ENCODE peak calls at places on chromosomes 13 and 19, in eight cellular contexts. One of them, this sample, is unnamed.

GRCh38 chr19:10878253-10878652 is 6.9 kb downstream of the CARM1 start:
- DNase-seq in breast epithelium: no peak
- DNase-seq in kidney epithelial cell: no peak
- DNase-seq in GM12865: peak; percentile 64
- DNase-seq in WTC11: no peak
- DNase-seq in AG04450: no peak
- DNase-seq in fibroblast of mammary gland: no peak
- DNase-seq in type B pancreatic cell: no peak
- DNase-seq in this sample: no peak

GRCh38 chr13:94713556-94714182 is 1.3 kb upstream of the SOX21 start:
- DNase-seq in breast epithelium: no peak
- DNase-seq in kidney epithelial cell: no peak
- DNase-seq in GM12865: no peak
- DNase-seq in WTC11: no peak
- DNase-seq in AG04450: no peak
- DNase-seq in fibroblast of mammary gland: no peak
- DNase-seq in type B pancreatic cell: no peak
- DNase-seq in this sample: no peak

GRCh38 chr13:113917523-113918371 is 53.9 kb upstream of the GAS6 start:
- DNase-seq in breast epithelium: peak; percentile 15
- DNase-seq in kidney epithelial cell: no peak
- DNase-seq in GM12865: no peak
- DNase-seq in WTC11: peak; percentile 7
- DNase-seq in AG04450: no peak
- DNase-seq in fibroblast of mammary gland: no peak
- DNase-seq in type B pancreatic cell: peak; percentile 64
- DNase-seq in this sample: no peak

GRCh38 chr13:42696191-42696590 is 85.2 kb upstream of the FAM216B start:
- DNase-seq in breast epithelium: no peak
- DNase-seq in kidney epithelial cell: peak; percentile 2
- DNase-seq in GM12865: no peak
- DNase-seq in WTC11: no peak
- DNase-seq in AG04450: peak; percentile 23
- DNase-seq in fibroblast of mammary gland: peak; percentile 77
- DNase-seq in type B pancreatic cell: no peak
- DNase-seq in this sample: peak; percentile 80

GRCh38 chr13:25377244-25377962 is 5.6 kb downstream of the ATP8A2 start:
- DNase-seq in breast epithelium: no peak
- DNase-seq in kidney epithelial cell: no peak
- DNase-seq in GM12865: no peak
- DNase-seq in WTC11: no peak
- DNase-seq in AG04450: no peak
- DNase-seq in fibroblast of mammary gland: no peak
- DNase-seq in type B pancreatic cell: no peak
- DNase-seq in this sample: no peak

GRCh38 chr13:66036024-66036614 is 1194.0 kb downstream of the PCDH9 start:
- DNase-seq in breast epithelium: no peak
- DNase-seq in kidney epithelial cell: no peak
- DNase-seq in GM12865: no peak
- DNase-seq in WTC11: no peak
- DNase-seq in AG04450: no peak
- DNase-seq in fibroblast of mammary gland: no peak
- DNase-seq in type B pancreatic cell: no peak
- DNase-seq in this sample: peak; percentile 7

GRCh38 chr13:111534646-111535461 is 214.4 kb downstream of the TEX29 start:
- DNase-seq in breast epithelium: no peak
- DNase-seq in kidney epithelial cell: no peak
- DNase-seq in GM12865: no peak
- DNase-seq in WTC11: no peak
- DNase-seq in AG04450: no peak
- DNase-seq in fibroblast of mammary gland: no peak
- DNase-seq in type B pancreatic cell: peak; percentile 63
- DNase-seq in this sample: no peak

GRCh38 chr19:48991823-48992570 is 1.1 kb downstream of the GYS1 start:
- DNase-seq in breast epithelium: peak; percentile 40
- DNase-seq in kidney epithelial cell: peak; percentile 43
- DNase-seq in GM12865: peak; percentile 34
- DNase-seq in WTC11: no peak
- DNase-seq in AG04450: peak; percentile 62
- DNase-seq in fibroblast of mammary gland: peak; percentile 80
- DNase-seq in type B pancreatic cell: no peak
- DNase-seq in this sample: peak; percentile 91

GRCh38 chr13:86006317-86006716 is 207.1 kb upstream of the SLITRK6 start:
- DNase-seq in breast epithelium: no peak
- DNase-seq in kidney epithelial cell: no peak
- DNase-seq in GM12865: no peak
- DNase-seq in WTC11: no peak
- DNase-seq in AG04450: no peak
- DNase-seq in fibroblast of mammary gland: no peak
- DNase-seq in type B pancreatic cell: no peak
- DNase-seq in this sample: peak; percentile 19

GRCh38 chr13:66899955-66900354 is 330.2 kb downstream of the PCDH9 start:
- DNase-seq in breast epithelium: no peak
- DNase-seq in kidney epithelial cell: no peak
- DNase-seq in GM12865: no peak
- DNase-seq in WTC11: no peak
- DNase-seq in AG04450: no peak
- DNase-seq in fibroblast of mammary gland: no peak
- DNase-seq in type B pancreatic cell: no peak
- DNase-seq in this sample: peak; percentile 45

GRCh38 chr19:40312533-40312932 is 27.4 kb upstream of the AKT2 start:
- DNase-seq in breast epithelium: no peak
- DNase-seq in kidney epithelial cell: no peak
- DNase-seq in GM12865: peak; percentile 26
- DNase-seq in WTC11: no peak
- DNase-seq in AG04450: no peak
- DNase-seq in fibroblast of mammary gland: no peak
- DNase-seq in type B pancreatic cell: no peak
- DNase-seq in this sample: no peak
- TF ChIP-seq CTCF in breast epithelium: no peak
- TF ChIP-seq CTCF in kidney epithelial cell: no peak
- TF ChIP-seq CTCF in GM12865: no peak
- TF ChIP-seq CTCF in WTC11: no peak
- TF ChIP-seq CTCF in AG04450: no peak
- TF ChIP-seq CTCF in fibroblast of mammary gland: no peak
- TF ChIP-seq CTCF in type B pancreatic cell: no peak
- TF ChIP-seq CTCF in this sample: no peak

GRCh38 chr13:78238911-78239310 is 320.3 kb upstream of the EDNRB start:
- DNase-seq in breast epithelium: no peak
- DNase-seq in kidney epithelial cell: no peak
- DNase-seq in GM12865: no peak
- DNase-seq in WTC11: no peak
- DNase-seq in AG04450: no peak
- DNase-seq in fibroblast of mammary gland: no peak
- DNase-seq in type B pancreatic cell: no peak
- DNase-seq in this sample: peak; percentile 4

GRCh38 chr13:78247362-78247761 is 328.7 kb upstream of the EDNRB start:
- DNase-seq in breast epithelium: no peak
- DNase-seq in kidney epithelial cell: no peak
- DNase-seq in GM12865: peak; percentile 14
- DNase-seq in WTC11: no peak
- DNase-seq in AG04450: no peak
- DNase-seq in fibroblast of mammary gland: no peak
- DNase-seq in type B pancreatic cell: no peak
- DNase-seq in this sample: no peak

GRCh38 chr13:78239681-78240080 is 321.1 kb upstream of the EDNRB start:
- DNase-seq in breast epithelium: no peak
- DNase-seq in kidney epithelial cell: no peak
- DNase-seq in GM12865: no peak
- DNase-seq in WTC11: no peak
- DNase-seq in AG04450: no peak
- DNase-seq in fibroblast of mammary gland: no peak
- DNase-seq in type B pancreatic cell: no peak
- DNase-seq in this sample: no peak

GRCh38 chr13:78241278-78241919 is 322.8 kb upstream of the EDNRB start:
- DNase-seq in breast epithelium: no peak
- DNase-seq in kidney epithelial cell: no peak
- DNase-seq in GM12865: peak; percentile 59
- DNase-seq in WTC11: peak; percentile 73
- DNase-seq in AG04450: peak; percentile 2
- DNase-seq in fibroblast of mammary gland: peak; percentile 46
- DNase-seq in type B pancreatic cell: no peak
- DNase-seq in this sample: peak; percentile 63
- TF ChIP-seq CTCF in breast epithelium: no peak
- TF ChIP-seq CTCF in kidney epithelial cell: peak; percentile 88
- TF ChIP-seq CTCF in GM12865: peak; percentile 66
- TF ChIP-seq CTCF in WTC11: peak; percentile 78
- TF ChIP-seq CTCF in AG04450: peak; percentile 71
- TF ChIP-seq CTCF in fibroblast of mammary gland: peak; percentile 68
- TF ChIP-seq CTCF in type B pancreatic cell: peak; percentile 81
- TF ChIP-seq CTCF in this sample: peak; percentile 85

DNA sequence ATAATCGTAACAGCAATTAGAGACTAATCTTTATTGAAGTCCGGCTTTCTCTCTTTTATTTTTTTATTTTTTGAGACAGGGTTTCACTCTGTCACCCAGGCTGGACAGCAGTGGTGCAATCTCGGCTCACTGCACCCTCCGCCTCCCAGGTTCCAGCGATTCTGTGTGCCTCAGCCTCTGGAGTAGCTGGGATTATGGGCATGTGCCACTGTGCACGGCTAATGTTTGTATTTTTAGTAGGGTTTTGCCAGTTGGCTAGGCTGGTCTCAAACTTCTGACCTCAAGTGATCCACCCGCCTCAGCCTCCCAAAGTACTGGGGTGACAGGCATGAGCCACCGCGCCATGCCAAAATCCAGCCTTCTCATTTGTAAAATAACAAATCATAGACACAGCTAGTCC is 3.7 kb downstream of the APOC2 start:
- DNase-seq in breast epithelium: no peak
- DNase-seq in kidney epithelial cell: no peak
- DNase-seq in GM12865: no peak
- DNase-seq in WTC11: no peak
- DNase-seq in AG04450: no peak
- DNase-seq in fibroblast of mammary gland: no peak
- DNase-seq in type B pancreatic cell: no peak
- DNase-seq in this sample: no peak
- TF ChIP-seq CTCF in breast epithelium: no peak
- TF ChIP-seq CTCF in kidney epithelial cell: no peak
- TF ChIP-seq CTCF in GM12865: no peak
- TF ChIP-seq CTCF in WTC11: no peak
- TF ChIP-seq CTCF in AG04450: no peak
- TF ChIP-seq CTCF in fibroblast of mammary gland: no peak
- TF ChIP-seq CTCF in type B pancreatic cell: no peak
- TF ChIP-seq CTCF in this sample: no peak

GRCh38 chr13:112726018-112726767 is 36.4 kb downstream of the ATP11A start:
- DNase-seq in breast epithelium: no peak
- DNase-seq in kidney epithelial cell: no peak
- DNase-seq in GM12865: no peak
- DNase-seq in WTC11: no peak
- DNase-seq in AG04450: no peak
- DNase-seq in fibroblast of mammary gland: no peak
- DNase-seq in type B pancreatic cell: no peak
- DNase-seq in this sample: no peak
- TF ChIP-seq CTCF in breast epithelium: no peak
- TF ChIP-seq CTCF in kidney epithelial cell: no peak
- TF ChIP-seq CTCF in GM12865: no peak
- TF ChIP-seq CTCF in WTC11: no peak
- TF ChIP-seq CTCF in AG04450: no peak
- TF ChIP-seq CTCF in fibroblast of mammary gland: no peak
- TF ChIP-seq CTCF in type B pancreatic cell: no peak
- TF ChIP-seq CTCF in this sample: no peak

DNA sequence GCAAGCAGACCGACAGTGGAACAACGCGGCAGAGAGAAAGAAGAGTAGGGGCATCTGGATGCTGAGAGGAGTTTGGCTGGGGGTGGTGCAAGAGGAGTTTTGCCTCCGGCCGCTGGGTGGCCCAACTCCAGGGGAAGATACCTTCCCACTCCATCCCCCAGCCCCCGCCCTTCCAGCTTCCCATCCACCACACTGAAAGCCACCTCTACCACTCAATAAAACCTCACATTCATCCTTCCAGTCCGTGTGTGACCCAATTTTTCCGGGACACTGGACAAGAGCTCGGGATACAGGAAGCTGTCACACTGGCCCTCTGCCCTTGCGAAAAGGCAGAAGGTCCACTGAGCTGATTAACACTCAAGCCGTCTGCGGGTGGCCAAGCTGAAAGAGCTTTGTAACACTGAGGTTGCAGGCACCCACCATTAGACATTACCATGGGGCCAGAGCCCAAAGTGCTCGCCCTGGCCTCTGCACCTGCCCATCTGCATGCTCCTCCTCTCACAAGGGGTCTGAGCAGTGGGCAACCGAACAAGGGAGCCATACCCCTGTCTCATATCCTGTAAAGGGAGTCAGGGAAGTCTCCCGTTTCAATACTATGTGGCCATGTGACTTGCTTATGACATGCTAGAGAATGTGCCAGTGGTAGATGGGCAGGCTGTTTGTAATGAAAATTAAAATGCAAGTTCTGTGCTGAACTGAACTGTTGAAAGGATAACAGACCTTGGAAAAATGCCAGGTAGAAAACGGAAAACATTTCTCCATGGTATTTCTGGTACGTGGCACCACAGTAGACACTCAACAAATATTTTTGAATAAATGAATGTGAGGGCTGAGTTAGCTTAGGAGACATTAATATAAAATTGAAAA is 205.1 kb upstream of the STARD13 start:
- DNase-seq in breast epithelium: no peak
- DNase-seq in kidney epithelial cell: no peak
- DNase-seq in GM12865: no peak
- DNase-seq in WTC11: peak; percentile 76
- DNase-seq in AG04450: no peak
- DNase-seq in fibroblast of mammary gland: no peak
- DNase-seq in type B pancreatic cell: no peak
- DNase-seq in this sample: peak; percentile 53
- TF ChIP-seq CTCF in breast epithelium: no peak
- TF ChIP-seq CTCF in kidney epithelial cell: no peak
- TF ChIP-seq CTCF in GM12865: no peak
- TF ChIP-seq CTCF in WTC11: no peak
- TF ChIP-seq CTCF in AG04450: no peak
- TF ChIP-seq CTCF in fibroblast of mammary gland: no peak
- TF ChIP-seq CTCF in type B pancreatic cell: no peak
- TF ChIP-seq CTCF in this sample: no peak

GRCh38 chr13:56850852-56851251 is 289.9 kb upstream of the PRR20A start:
- DNase-seq in breast epithelium: no peak
- DNase-seq in kidney epithelial cell: no peak
- DNase-seq in GM12865: no peak
- DNase-seq in WTC11: no peak
- DNase-seq in AG04450: no peak
- DNase-seq in fibroblast of mammary gland: no peak
- DNase-seq in type B pancreatic cell: no peak
- DNase-seq in this sample: no peak
- TF ChIP-seq CTCF in breast epithelium: no peak
- TF ChIP-seq CTCF in kidney epithelial cell: no peak
- TF ChIP-seq CTCF in GM12865: no peak
- TF ChIP-seq CTCF in WTC11: no peak
- TF ChIP-seq CTCF in AG04450: no peak
- TF ChIP-seq CTCF in fibroblast of mammary gland: no peak
- TF ChIP-seq CTCF in type B pancreatic cell: no peak
- TF ChIP-seq CTCF in this sample: no peak

DNA sequence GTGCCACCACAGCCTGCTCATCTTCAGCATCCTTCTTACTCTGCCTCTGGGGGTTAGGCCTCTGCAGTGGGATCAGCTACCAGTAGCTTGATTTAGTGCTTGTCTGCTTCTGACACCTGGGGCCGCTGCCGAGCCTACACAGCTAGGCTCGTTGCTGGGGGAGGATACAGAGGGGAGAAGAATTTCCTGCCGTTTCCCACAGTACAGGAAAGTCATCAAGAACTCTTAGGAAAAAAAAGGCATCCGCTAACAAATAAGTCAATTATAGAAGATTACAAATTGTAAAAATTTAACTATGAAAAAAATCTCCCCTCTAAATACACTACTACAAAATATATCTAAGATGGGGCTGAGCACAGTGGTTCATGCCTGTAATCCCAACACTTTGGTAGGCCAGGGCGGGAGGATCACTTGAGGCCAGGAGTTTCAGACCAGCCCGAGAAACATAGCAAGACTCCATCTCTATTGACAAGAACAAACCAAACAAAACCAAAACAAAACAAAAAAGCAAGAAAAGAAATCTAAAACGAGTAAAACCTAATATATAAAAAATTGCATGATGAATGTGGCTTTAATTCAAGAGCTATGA is 26.7 kb downstream of the LATS2 start:
- DNase-seq in breast epithelium: no peak
- DNase-seq in kidney epithelial cell: peak; percentile 28
- DNase-seq in GM12865: no peak
- DNase-seq in WTC11: peak; percentile 30
- DNase-seq in AG04450: no peak
- DNase-seq in fibroblast of mammary gland: peak; percentile 63
- DNase-seq in type B pancreatic cell: no peak
- DNase-seq in this sample: peak; percentile 62
- TF ChIP-seq CTCF in breast epithelium: no peak
- TF ChIP-seq CTCF in kidney epithelial cell: peak; percentile 65
- TF ChIP-seq CTCF in GM12865: no peak
- TF ChIP-seq CTCF in WTC11: no peak
- TF ChIP-seq CTCF in AG04450: no peak
- TF ChIP-seq CTCF in fibroblast of mammary gland: peak; percentile 26
- TF ChIP-seq CTCF in type B pancreatic cell: no peak
- TF ChIP-seq CTCF in this sample: peak; percentile 61